ENCODE peak calls at places on chromosomes 2 and 18, in nine cellular contexts. Q is activated CD4-positive, alpha-beta T cell treated with anti-CD3 and anti-CD28 coated beads, Interleukin-2, amount 50 U/mL, for 1 hour; O is cardiac muscle cell; T is aorta; Z is activated CD8-positive, alpha-beta memory T cell treated with anti-CD3 and anti-CD28 coated beads, Interleukin-2, amount 10 ng/mL, durations not matched to agents 7 days and 5 days; P is Panc1; H is DMS153; I is Calu3; S is cortex of kidney. J is an unnamed sample.

GRCh38 chr2:150046211-150046610 is 441.3 kb downstream of the RND3 start:
- DNase-seq in Q (no peak), O (peak; percentile 33), T (no peak), Z (no peak), P (no peak), H (no peak), I (no peak), S (no peak), J (no peak)

GRCh38 chr2:231321556-231322334 is 73.8 kb upstream of the B3GNT7 start:
- DNase-seq in Q (no peak), O (no peak), T (peak; percentile 90), Z (no peak), P (no peak), H (no peak), I (no peak), S (no peak), J (no peak)

GRCh38 chr2:39697480-39697879 is 31.8 kb downstream of the TMEM178A start:
- DNase-seq in Q (no peak), O (no peak), T (peak; percentile 61), Z (no peak), P (no peak), H (no peak), I (no peak), S (no peak), J (no peak)

GRCh38 chr2:26838121-26838906 is 9.6 kb upstream of the DPYSL5 start:
- DNase-seq in Q (no peak), O (peak; percentile 50), T (no peak), Z (no peak), P (no peak), H (no peak), I (no peak), S (no peak), J (peak; percentile 55)

GRCh38 chr2:71000780-71001591 is 6.3 kb upstream of the TEX261 start:
- DNase-seq in Q (peak; percentile 78), O (peak; percentile 76), T (peak; percentile 82), Z (peak; percentile 88), P (no peak), H (peak; percentile 22), I (peak; percentile 77), S (no peak), J (peak; percentile 75)

GRCh38 chr2:234500394-234501006 is 3.6 kb upstream of the ARL4C start:
- DNase-seq in Q (peak; percentile 74), O (peak; percentile 79), T (peak; percentile 68), Z (peak; percentile 86), P (no peak), H (peak; percentile 62), I (peak; percentile 42), S (no peak), J (peak; percentile 26)

GRCh38 chr2:146661494-146662096 is 1183.2 kb upstream of the ACVR2A start:
- DNase-seq in Q (no peak), O (peak; percentile 64), T (no peak), Z (no peak), P (peak; percentile 8), H (peak; percentile 8), I (no peak), S (no peak), J (peak; percentile 48)

GRCh38 chr18:158128-159036 is at the start of gene USP14:
- DNase-seq in Q (peak; percentile 97), O (peak; percentile 98), T (peak; percentile 98), Z (peak; percentile 99), P (peak; percentile 67), H (peak; percentile 83), I (peak; percentile 97), S (peak; percentile 52), J (peak; percentile 98)

GRCh38 chr2:2332381-2332780 is 1.3 kb upstream of the MYT1L start:
- DNase-seq in Q (no peak), O (no peak), T (no peak), Z (no peak), P (no peak), H (no peak), I (no peak), S (no peak), J (no peak)

GRCh38 chr2:144547512-144547911 is 27.6 kb upstream of the ZEB2 start:
- DNase-seq in Q (no peak), O (no peak), T (no peak), Z (no peak), P (no peak), H (no peak), I (no peak), S (no peak), J (no peak)

GRCh38 chr2:38146917-38147307 is 71.0 kb upstream of the CYP1B1 start:
- DNase-seq in Q (no peak), O (peak; percentile 95), T (peak; percentile 54), Z (peak; percentile 42), P (peak; percentile 22), H (no peak), I (peak; percentile 63), S (no peak), J (peak; percentile 44)

GRCh38 chr2:70887550-70888229 is 48.0 kb upstream of the ATP6V1B1 start:
- DNase-seq in Q (no peak), O (no peak), T (peak; percentile 55), Z (no peak), P (no peak), H (peak; percentile 63), I (no peak), S (no peak), J (no peak)

GRCh38 chr18:73235491-73235890 is 367.7 kb upstream of the NETO1 start:
- DNase-seq in Q (no peak), O (no peak), T (no peak), Z (no peak), P (peak; percentile 51), H (no peak), I (peak; percentile 59), S (no peak), J (no peak)

GRCh38 chr18:46071615-46071893 is 506 bp downstream of the PSTPIP2 start:
- DNase-seq in Q (peak; percentile 6), O (no peak), T (no peak), Z (no peak), P (no peak), H (no peak), I (no peak), S (no peak), J (peak; percentile 54)

GRCh38 chr2:198101688-198102087 is 297.3 kb downstream of the PLCL1 start:
- DNase-seq in Q (no peak), O (no peak), T (no peak), Z (no peak), P (no peak), H (no peak), I (no peak), S (no peak), J (no peak)

GRCh38 chr2:231709981-231710750 is 1.8 kb downstream of the PTMA start:
- DNase-seq in Q (peak; percentile 83), O (peak; percentile 89), T (peak; percentile 87), Z (peak; percentile 87), P (no peak), H (peak; percentile 33), I (peak; percentile 95), S (no peak), J (peak; percentile 91)

GRCh38 chr2:177616066-177616465 is 223.5 kb downstream of the AGPS start:
- DNase-seq in Q (no peak), O (no peak), T (no peak), Z (no peak), P (no peak), H (no peak), I (no peak), S (no peak), J (no peak)

GRCh38 chr2:61536086-61536722 is 2.0 kb downstream of the XPO1 start:
- DNase-seq in Q (no peak), O (peak; percentile 33), T (no peak), Z (peak; percentile 49), P (peak; percentile 63), H (peak; percentile 71), I (no peak), S (no peak), J (peak; percentile 74)

GRCh38 chr2:28970464-28971160 is 10.5 kb upstream of the TOGARAM2 start:
- DNase-seq in Q (no peak), O (no peak), T (no peak), Z (no peak), P (no peak), H (no peak), I (no peak), S (no peak), J (no peak)

GRCh38 chr2:176171331-176172006 is 14.4 kb downstream of the HOXD3 start:
- DNase-seq in Q (no peak), O (no peak), T (no peak), Z (no peak), P (no peak), H (no peak), I (no peak), S (no peak), J (no peak)

GRCh38 chr2:155815851-155816250 is 516.7 kb downstream of the NR4A2 start:
- DNase-seq in Q (no peak), O (no peak), T (no peak), Z (no peak), P (peak; percentile 7), H (no peak), I (peak; percentile 32), S (no peak), J (peak; percentile 63)

GRCh38 chr18:5975111-5975622 is 79.8 kb upstream of the TMEM200C start:
- DNase-seq in Q (no peak), O (peak; percentile 49), T (no peak), Z (no peak), P (no peak), H (no peak), I (no peak), S (no peak), J (no peak)

GRCh38 chr2:190277234-190278112 is 42.2 kb downstream of the HIBCH start:
- DNase-seq in Q (no peak), O (peak; percentile 70), T (no peak), Z (no peak), P (no peak), H (no peak), I (no peak), S (no peak), J (peak; percentile 80)

GRCh38 chr2:60796573-60797509 is 40.8 kb downstream of the PAPOLG start:
- DNase-seq in Q (no peak), O (no peak), T (no peak), Z (no peak), P (no peak), H (no peak), I (no peak), S (no peak), J (peak; percentile 88)

GRCh38 chr2:8193146-8193545 is 488.7 kb upstream of the ID2 start:
- DNase-seq in Q (no peak), O (no peak), T (no peak), Z (no peak), P (no peak), H (no peak), I (no peak), S (no peak), J (no peak)

GRCh38 chr18:68568364-68568763 is 146.5 kb downstream of the TMX3 start:
- DNase-seq in Q (no peak), O (no peak), T (no peak), Z (no peak), P (no peak), H (no peak), I (no peak), S (no peak), J (no peak)

GRCh38 chr2:182980115-182980514 is 58.1 kb downstream of the NCKAP1 start:
- DNase-seq in Q (no peak), O (peak; percentile 59), T (no peak), Z (no peak), P (no peak), H (peak; percentile 24), I (no peak), S (no peak), J (peak; percentile 77)

GRCh38 chr2:130289780-130290179 is 52.9 kb upstream of the IMP4 start:
- DNase-seq in Q (no peak), O (no peak), T (no peak), Z (no peak), P (no peak), H (no peak), I (no peak), S (no peak), J (no peak)

GRCh38 chr2:137948894-137949293 is 15.4 kb upstream of the HNMT start:
- DNase-seq in Q (no peak), O (no peak), T (no peak), Z (no peak), P (no peak), H (no peak), I (no peak), S (no peak), J (no peak)

J was measured in OCI-M1.